ENCODE peak calls at places on chromosomes 4 and X, in nine cellular contexts. Y, K, R, V, H, M, D, Z and J are unnamed samples.

GRCh38 chr4:111027526-111027925 is 404.6 kb upstream of the PITX2 start:
- DNase-seq in D (peak), H (peak), K (no peak), Z (no peak), M (peak), V (no peak), R (no peak), Y (no peak), J (no peak)

GRCh38 chr4:182185491-182185890 is 57.7 kb upstream of the TENM3 start:
- DNase-seq in D (peak), K (no peak), H (peak), Y (no peak), M (no peak), R (no peak), V (no peak), Z (no peak), J (no peak)

GRCh38 chr4:78155616-78156105 is 98.5 kb downstream of the FRAS1 start:
- DNase-seq in H (peak), M (no peak), V (no peak), D (peak), Y (no peak), K (no peak), R (no peak), Z (no peak), J (no peak)

GRCh38 chr4:82893942-82894341 is 3.0 kb upstream of the SEC31A start:
- DNase-seq in V (no peak), K (no peak), H (peak), M (no peak), D (no peak), R (no peak), Y (no peak), Z (no peak), J (no peak)

GRCh38 chr4:109010534-109010933 is 247.7 kb upstream of the ETNPPL start:
- DNase-seq in R (no peak), Y (no peak), K (no peak), Z (no peak), V (no peak), M (no peak), H (no peak), D (no peak), J (no peak)

GRCh38 chrX:139826065-139827044 is 106.5 kb downstream of the ATP11C start:
- DNase-seq in Z (no peak), Y (no peak), M (no peak), D (peak), R (no peak), V (peak), K (no peak), H (peak), J (peak)

GRCh38 chr4:15336410-15337184 is 91.2 kb upstream of the C1QTNF7 start:
- DNase-seq in K (no peak), R (no peak), D (peak), Z (no peak), V (no peak), Y (no peak), M (peak), H (peak), J (peak)

GRCh38 chr4:49032440-49033161 is 46.5 kb downstream of the CWH43 start:
- DNase-seq in H (peak), M (peak), K (no peak), Y (no peak), Z (peak), V (peak), R (peak), D (peak), J (peak)

GRCh38 chr4:138405439-138405838 is 163.3 kb upstream of the SLC7A11 start:
- DNase-seq in Z (peak), M (no peak), H (no peak), Y (no peak), R (peak), K (no peak), V (no peak), D (no peak), J (no peak)

GRCh38 chr4:53900275-53900649 is 164.1 kb downstream of the CHIC2 start:
- DNase-seq in H (no peak), Z (no peak), Y (no peak), M (no peak), R (no peak), K (no peak), D (no peak), V (no peak), J (no peak)

GRCh38 chr4:40856836-40857362 is 107.1 kb downstream of the NSUN7 start:
- DNase-seq in H (no peak), Y (peak), K (peak), Z (peak), M (peak), D (peak), R (peak), V (peak), J (peak)

GRCh38 chrX:20729421-20729820 is 462.7 kb upstream of the RPS6KA3 start:
- DNase-seq in Z (no peak), Y (no peak), D (no peak), M (peak), H (peak), K (no peak), R (no peak), V (no peak), J (no peak)

GRCh38 chr4:113146876-113147358 is 97.5 kb downstream of the ANK2 start:
- DNase-seq in V (no peak), R (no peak), H (peak), Z (peak), M (no peak), D (peak), Y (no peak), K (no peak), J (no peak)

GRCh38 chr4:70913947-70914445 is 11.8 kb downstream of the MOB1B start:
- DNase-seq in D (no peak), R (no peak), Y (no peak), H (no peak), K (no peak), M (no peak), Z (no peak), V (no peak), J (no peak)

GRCh38 chrX:12974217-12974796 is 603 bp upstream of the TMSB4X start:
- DNase-seq in V (no peak), D (peak), H (peak), M (peak), R (peak), Z (no peak), Y (peak), K (no peak), J (peak)

GRCh38 chr4:77110707-77111106 is 34.9 kb upstream of the CCNI start:
- DNase-seq in D (no peak), V (no peak), Z (no peak), M (no peak), K (no peak), H (peak), Y (no peak), R (no peak), J (no peak)

GRCh38 chrX:124925681-124926080 is 394.0 kb upstream of the TEX13C start:
- DNase-seq in D (no peak), H (no peak), Z (no peak), M (no peak), Y (no peak), V (no peak), K (no peak), R (no peak), J (no peak)

GRCh38 chrX:39813631-39814246 is 284.0 kb downstream of the BCOR start:
- DNase-seq in R (no peak), M (peak), V (peak), Y (no peak), D (peak), Z (no peak), H (peak), K (no peak), J (no peak)

GRCh38 chr4:146095091-146095690 is 80.3 kb upstream of the LSM6 start:
- DNase-seq in R (peak), V (peak), K (no peak), D (peak), M (peak), H (peak), Y (peak), Z (peak), J (peak)

GRCh38 chr4:174427562-174428140 is 94.6 kb downstream of the HPGD start:
- DNase-seq in K (no peak), D (no peak), H (no peak), V (no peak), M (no peak), Z (no peak), R (no peak), Y (no peak), J (no peak)

GRCh38 chrX:106730385-106730784 is 3.9 kb downstream of the RNF128 start:
- DNase-seq in Y (no peak), D (no peak), M (no peak), V (no peak), R (no peak), K (no peak), Z (no peak), H (no peak), J (no peak)

GRCh38 chr4:2940267-2941137 is 22.7 kb downstream of the NOP14 start:
- DNase-seq in D (no peak), Y (no peak), R (peak), Z (no peak), M (no peak), H (no peak), V (no peak), K (no peak), J (peak)

GRCh38 chr4:111501946-111502345 is 643.3 kb upstream of the FAM241A start:
- DNase-seq in H (no peak), M (no peak), Y (no peak), K (no peak), D (no peak), R (no peak), Z (no peak), V (no peak), J (no peak)

GRCh38 chr4:89539374-89539773 is 231.8 kb upstream of the GPRIN3 start:
- DNase-seq in Z (no peak), K (no peak), R (no peak), Y (no peak), M (peak), H (peak), D (peak), V (no peak), J (no peak)

GRCh38 chr4:137267024-137267423 is 265.3 kb downstream of the PCDH18 start:
- DNase-seq in R (no peak), H (peak), Y (no peak), Z (no peak), K (no peak), V (no peak), D (peak), M (peak), J (no peak)

GRCh38 chr4:137263206-137263605 is 269.1 kb downstream of the PCDH18 start:
- DNase-seq in H (no peak), D (no peak), K (no peak), Z (no peak), M (no peak), Y (no peak), R (no peak), V (no peak), J (no peak)

DNA sequence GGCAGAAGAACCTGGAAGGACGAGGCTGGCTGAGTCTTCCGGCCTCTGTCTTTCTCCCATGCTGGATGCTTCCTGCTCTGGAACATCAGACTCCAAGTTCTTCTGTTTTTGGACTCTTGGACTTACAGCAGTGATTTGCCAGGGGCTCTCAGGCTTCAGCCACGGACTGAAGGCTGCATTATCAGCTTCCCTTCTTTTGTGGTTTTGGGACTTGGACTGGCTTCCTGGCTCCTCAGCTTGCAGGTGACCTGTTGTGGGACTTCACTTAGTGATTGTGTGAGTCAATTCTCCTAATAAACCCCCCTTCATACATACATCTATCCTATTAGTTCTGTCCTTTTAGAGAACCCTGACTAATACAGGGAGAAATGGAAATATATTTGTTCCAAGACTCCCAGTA is 265.8 kb downstream of the PCDH18 start:
- DNase-seq in M (no peak), H (no peak), Z (no peak), K (no peak), V (no peak), R (no peak), D (peak), Y (no peak), J (no peak)
- H3K4me3 ChIP-seq in M (no peak), H (no peak), Z (no peak), K (no peak), V (no peak), R (no peak), D (no peak), Y (no peak), J (no peak)

GRCh38 chrX:67544871-67545771 is 1.3 kb downstream of the AR start:
- DNase-seq in K (no peak), D (peak), Y (no peak), R (peak), V (no peak), Z (no peak), H (no peak), M (peak), J (peak)
- H3K4me3 ChIP-seq in K (no peak), D (peak), Y (no peak), R (no peak), V (no peak), Z (peak), H (peak), M (peak), J (peak)

GRCh38 chr4:31998807-31999206 is 1278.6 kb downstream of the PCDH7 start:
- DNase-seq in D (no peak), R (peak), H (no peak), Y (no peak), K (no peak), Z (no peak), V (no peak), M (no peak), J (no peak)

GRCh38 chr4:32002037-32002747 is 1282.0 kb downstream of the PCDH7 start:
- DNase-seq in R (peak), K (no peak), Y (no peak), Z (no peak), V (no peak), D (no peak), M (no peak), H (no peak), J (peak)

GRCh38 chr4:32000846-32001488 is 1280.8 kb downstream of the PCDH7 start:
- DNase-seq in M (no peak), H (no peak), D (no peak), K (no peak), Z (no peak), R (no peak), Y (no peak), V (no peak), J (no peak)

DNA sequence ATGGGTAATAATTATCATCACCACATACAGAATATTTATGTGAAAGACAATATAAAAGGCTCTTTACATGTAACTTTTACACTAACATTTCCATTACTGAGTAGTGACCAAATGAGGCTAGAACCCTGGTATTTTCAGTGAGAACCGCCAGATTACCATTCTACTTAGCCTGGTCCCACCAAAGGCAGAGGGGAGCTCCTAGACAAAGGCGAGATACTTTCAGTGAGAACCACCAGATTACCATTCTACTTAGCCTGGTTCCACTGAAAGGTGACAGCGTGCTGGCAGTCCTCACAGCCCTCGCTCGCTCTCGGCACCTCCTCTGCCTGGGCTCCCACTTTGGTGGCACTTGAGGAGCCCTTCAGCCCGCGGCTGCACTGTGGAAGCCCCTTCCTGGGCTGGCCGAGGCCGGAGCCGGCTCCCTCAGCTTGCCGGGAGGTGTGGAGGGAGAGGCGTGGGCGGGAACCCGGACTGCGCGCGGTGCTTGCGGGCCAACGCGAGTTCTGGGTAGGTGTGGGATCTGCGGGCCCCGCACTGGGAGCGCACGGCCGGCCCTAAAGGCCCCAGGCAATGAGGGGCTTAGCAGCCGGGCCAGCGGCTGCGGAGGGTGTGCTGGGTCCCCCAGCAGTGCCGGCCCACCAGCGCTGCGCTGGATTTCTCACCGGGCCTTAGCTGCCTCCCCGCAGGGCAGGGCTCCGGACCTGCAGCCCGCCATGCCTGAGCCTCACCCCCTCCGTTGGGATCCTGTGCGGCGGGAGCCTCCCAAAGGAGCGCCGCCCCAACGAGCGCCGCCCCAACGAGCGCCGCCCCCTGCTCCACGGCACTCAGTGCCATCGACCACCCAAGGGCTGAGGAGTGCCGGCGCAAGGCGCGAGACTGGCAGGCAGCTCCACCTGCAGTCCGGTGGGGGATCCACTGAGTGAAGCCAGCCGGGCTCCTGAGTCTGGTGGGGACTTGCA is 1276.1 kb downstream of the PCDH7 start:
- DNase-seq in K (no peak), Y (no peak), R (peak), D (no peak), M (no peak), H (no peak), V (no peak), Z (no peak), J (peak)
- H3K4me3 ChIP-seq in K (no peak), Y (no peak), R (peak), D (no peak), M (no peak), H (no peak), V (no peak), Z (no peak), J (peak)

DNA sequence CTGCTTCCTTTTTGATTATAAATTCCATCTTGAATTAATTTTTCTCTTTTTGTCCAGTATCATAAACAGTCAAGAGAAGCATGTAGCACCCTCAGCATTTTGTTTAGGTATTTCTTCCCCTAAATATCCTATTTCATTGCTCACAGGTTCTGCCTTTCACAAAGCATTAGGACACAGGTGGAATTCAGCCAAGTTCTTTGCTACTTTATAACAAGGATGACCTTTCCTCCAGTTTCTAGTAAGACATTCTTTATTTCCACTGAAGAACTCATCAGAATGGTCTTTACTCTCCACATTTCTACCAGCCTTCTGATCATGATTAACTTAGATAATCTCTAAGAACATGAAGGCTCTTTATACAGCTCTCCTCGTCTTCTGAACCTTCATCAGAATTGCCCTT is 7.4 kb downstream of the SLC9B1 start:
- DNase-seq in Z (no peak), R (no peak), D (peak), V (no peak), K (no peak), Y (no peak), M (peak), H (peak), J (no peak)
- H3K4me3 ChIP-seq in Z (no peak), R (no peak), D (no peak), V (no peak), K (no peak), Y (no peak), M (no peak), H (no peak), J (no peak)

DNA sequence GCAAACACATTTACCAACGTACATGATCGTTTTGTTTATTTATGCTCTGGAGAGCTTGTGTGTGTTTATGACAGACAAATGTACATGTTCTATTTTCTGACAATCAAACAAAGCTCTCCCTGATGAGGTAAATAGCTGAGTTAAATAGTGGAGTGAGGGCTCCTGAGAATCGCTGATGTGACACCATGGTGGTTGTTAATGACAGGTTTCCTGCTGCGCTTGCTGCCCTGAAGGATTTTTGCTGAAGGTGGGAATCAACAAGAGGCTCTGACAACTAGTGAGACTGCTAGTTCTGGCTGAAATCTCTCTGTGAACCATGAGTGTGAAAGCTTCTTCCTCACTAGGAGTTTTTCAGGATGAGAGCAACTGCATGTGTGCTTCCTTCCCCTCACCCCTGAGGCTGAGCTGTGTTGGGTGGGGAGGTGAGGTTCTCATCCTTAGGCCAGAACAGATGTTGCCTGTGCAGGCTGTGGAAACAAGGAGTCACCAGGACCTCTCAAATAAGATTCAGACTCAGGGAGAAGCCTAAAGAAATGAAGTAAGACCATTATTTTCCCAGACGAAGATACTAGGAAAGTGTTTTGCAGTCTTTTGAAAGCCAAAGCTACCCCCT is 173.5 kb upstream of the JADE1 start:
- DNase-seq in Z (no peak), K (no peak), M (no peak), V (no peak), H (peak), Y (no peak), D (no peak), R (no peak), J (no peak)
- H3K4me3 ChIP-seq in Z (no peak), K (no peak), M (no peak), V (no peak), H (no peak), Y (no peak), D (no peak), R (no peak), J (no peak)

DNA sequence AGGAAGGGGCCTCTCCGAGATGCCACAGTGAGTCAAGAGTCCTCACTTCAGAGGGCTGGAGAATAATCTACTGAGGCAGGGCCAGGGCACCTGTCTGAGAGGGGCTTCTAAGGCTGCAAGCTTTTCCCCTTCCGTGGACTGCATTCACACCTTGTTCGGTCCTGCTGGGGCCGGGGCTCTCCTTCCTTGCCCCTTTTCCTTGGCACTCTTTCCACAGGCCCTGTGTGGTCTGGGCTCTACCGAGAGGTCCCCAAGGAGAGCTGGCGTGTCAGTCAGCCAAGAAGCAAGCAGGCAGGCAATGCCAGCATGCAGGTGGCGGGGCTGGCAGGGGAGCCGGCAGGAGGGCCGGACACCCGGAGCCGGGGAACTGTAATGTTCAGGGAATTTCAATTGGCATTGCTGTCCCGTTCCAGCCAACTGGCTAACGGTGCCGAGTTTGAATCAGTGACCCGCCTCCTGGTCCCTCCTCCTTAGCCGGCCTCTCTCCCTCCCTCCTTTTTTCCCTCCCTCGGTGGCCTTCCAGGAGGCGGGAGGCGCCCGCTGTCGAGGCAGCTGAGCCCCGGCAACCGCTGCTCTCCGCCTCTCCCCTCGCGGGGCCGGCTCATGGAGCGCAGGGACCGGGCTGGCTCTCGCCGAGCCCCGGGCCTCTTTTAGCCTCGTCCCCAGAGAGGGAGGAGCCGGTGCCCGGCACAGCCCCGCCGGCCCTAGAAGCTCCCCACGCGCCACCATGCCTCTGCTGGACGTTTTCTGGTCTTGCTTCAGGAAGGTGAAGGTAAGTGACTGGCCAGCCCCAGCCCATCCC is at the start of gene STARD8:
- DNase-seq in H (peak), D (peak), Z (no peak), M (peak), R (no peak), V (peak), K (no peak), Y (no peak), J (peak)
- H3K4me3 ChIP-seq in H (peak), D (peak), Z (no peak), M (peak), R (no peak), V (no peak), K (no peak), Y (no peak), J (peak)